ENCODE peak calls at places on chromosome 21, in four cellular contexts. G is HL-60, T is K562, P is GM12878. X is an unnamed sample.

GRCh38 chr21:37647781-37648180 is 268.5 kb downstream of the KCNJ6 start:
- DNase-seq in G (no peak), T (no peak), P (no peak), X (no peak)

GRCh38 chr21:42939581-42940413 is 14.4 kb upstream of the ERVH48-1 start:
- DNase-seq in G (peak), T (no peak), P (no peak), X (no peak)

GRCh38 chr21:44255519-44255981 is 6.1 kb downstream of the DNMT3L start:
- DNase-seq in G (no peak), T (no peak), P (no peak), X (no peak)

GRCh38 chr21:44364151-44365053 is 11.0 kb downstream of the TRPM2 start:
- DNase-seq in G (no peak), T (no peak), P (no peak), X (no peak)

GRCh38 chr21:38843379-38843778 is 37.6 kb downstream of the ETS2 start:
- DNase-seq in G (no peak), T (no peak), P (no peak), X (no peak)

GRCh38 chr21:43654806-43655489 is 4.3 kb downstream of the HSF2BP start:
- DNase-seq in G (no peak), T (no peak), P (no peak), X (no peak)

GRCh38 chr21:36696640-36697472 is 2.1 kb upstream of the SIM2 start:
- DNase-seq in G (no peak), T (no peak), P (no peak), X (peak)

GRCh38 chr21:25735895-25736597 is 1.3 kb downstream of the GABPA start:
- DNase-seq in G (no peak), T (no peak), P (no peak), X (no peak)

GRCh38 chr21:15221799-15222386 is 157.1 kb upstream of the NRIP1 start:
- DNase-seq in G (peak), T (no peak), P (no peak), X (no peak)

DNA sequence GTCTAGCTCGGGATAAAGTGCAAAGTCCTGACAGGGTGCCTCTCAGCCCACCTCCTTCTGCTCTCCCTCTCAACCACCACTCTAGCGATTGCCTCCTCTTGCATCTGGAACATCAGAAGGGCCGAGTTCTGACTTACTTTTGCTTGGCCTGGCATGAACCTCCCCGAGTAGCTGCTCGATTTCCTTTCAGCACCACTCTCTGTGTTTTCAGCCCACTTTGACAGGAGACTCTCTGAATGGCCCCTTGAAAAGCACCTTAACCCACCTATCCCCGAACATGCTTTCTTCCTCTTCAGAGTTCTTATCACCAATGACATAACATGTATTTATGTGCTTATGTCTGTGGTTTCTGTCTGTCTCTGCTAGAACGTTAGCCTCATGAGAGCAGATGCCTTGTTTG is 225.8 kb upstream of the RUNX1 start:
- DNase-seq in G (no peak), T (no peak), P (no peak), X (no peak)
- TF ChIP-seq SPI1 in G (no peak), T (no peak), P (no peak), X (no peak)

DNA sequence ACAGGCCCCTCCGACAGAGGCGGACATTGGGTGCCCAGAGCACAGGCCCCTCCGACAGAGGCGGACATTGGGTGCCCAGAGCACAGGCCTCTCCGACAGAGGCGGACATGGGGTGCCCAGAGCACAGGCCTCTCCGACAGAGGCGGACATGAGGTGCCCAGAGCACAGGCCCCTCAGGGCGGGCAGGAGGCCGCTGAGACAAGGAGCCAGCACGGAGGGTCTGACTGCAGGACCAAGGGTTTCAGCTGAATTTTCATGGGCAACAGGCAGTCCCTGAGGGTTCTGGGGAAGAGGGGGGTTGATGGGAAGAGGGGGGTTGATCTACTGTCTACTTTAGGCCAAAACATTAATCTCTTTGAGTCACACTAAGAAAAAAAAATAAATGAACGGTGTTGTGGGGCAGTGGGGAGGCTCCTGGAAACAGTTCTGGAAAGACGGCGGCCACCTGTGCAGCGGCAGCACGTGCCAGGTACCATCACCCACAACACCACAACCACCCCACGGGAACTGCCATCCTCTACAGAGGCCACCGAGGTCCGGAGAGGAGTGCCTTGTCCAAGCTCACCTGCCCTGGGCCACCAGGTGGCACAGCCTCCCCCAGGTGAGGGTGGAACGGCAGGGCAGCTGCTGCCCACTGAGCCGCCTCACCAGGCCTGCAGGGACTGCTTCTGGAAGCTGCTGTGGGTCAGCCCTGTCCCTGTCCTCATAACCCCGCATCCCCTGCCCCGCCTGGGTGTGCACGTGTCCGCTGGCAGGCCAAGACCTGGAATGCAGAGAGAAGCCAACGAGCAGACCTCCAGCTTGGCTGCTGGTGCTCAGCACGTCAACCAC is 20.5 kb downstream of the PRDM15 start:
- DNase-seq in G (no peak), T (no peak), P (no peak), X (no peak)
- TF ChIP-seq SPI1 in G (no peak), T (no peak), P (no peak), X (no peak)

GRCh38 chr21:31536138-31536537 is 123.4 kb upstream of the SOD1 start:
- DNase-seq in G (no peak), T (no peak), P (no peak), X (no peak)

GRCh38 chr21:31529406-31529805 is 130.1 kb upstream of the SOD1 start:
- DNase-seq in G (no peak), T (no peak), P (no peak), X (no peak)

GRCh38 chr21:31530364-31530763 is 129.1 kb upstream of the SOD1 start:
- DNase-seq in G (no peak), T (no peak), P (no peak), X (no peak)

GRCh38 chr21:31531967-31532366 is 127.5 kb upstream of the SOD1 start:
- DNase-seq in G (no peak), T (no peak), P (no peak), X (no peak)

GRCh38 chr21:31530918-31531705 is 128.4 kb upstream of the SOD1 start:
- DNase-seq in G (no peak), T (no peak), P (no peak), X (no peak)
- TF ChIP-seq SPI1 in G (no peak), T (no peak), P (no peak), X (no peak)

GRCh38 chr21:33384851-33385331 is 18.3 kb upstream of the IFNGR2 start:
- DNase-seq in G (no peak), T (no peak), P (no peak), X (no peak)
- TF ChIP-seq SPI1 in G (no peak), T (no peak), P (no peak), X (no peak)

GRCh38 chr21:45523411-45524101 is 18.7 kb downstream of the SLC19A1 start:
- DNase-seq in G (no peak), T (no peak), P (no peak), X (no peak)
- TF ChIP-seq SPI1 in G (no peak), T (no peak), P (no peak), X (no peak)

GRCh38 chr21:40200962-40201361 is 333.7 kb downstream of the PCP4 start:
- DNase-seq in G (no peak), T (no peak), P (no peak), X (no peak)

GRCh38 chr21:40208960-40209359 is 341.7 kb downstream of the PCP4 start:
- DNase-seq in G (no peak), T (no peak), P (no peak), X (no peak)

GRCh38 chr21:40208206-40208950 is 341.1 kb downstream of the PCP4 start:
- DNase-seq in G (no peak), T (no peak), P (no peak), X (no peak)

GRCh38 chr21:40210251-40210650 is 343.0 kb downstream of the PCP4 start:
- DNase-seq in G (no peak), T (no peak), P (no peak), X (no peak)

GRCh38 chr21:40204956-40205355 is 337.7 kb downstream of the PCP4 start:
- DNase-seq in G (no peak), T (no peak), P (no peak), X (no peak)
- TF ChIP-seq SPI1 in G (no peak), T (no peak), P (no peak), X (no peak)

GRCh38 chr21:29346281-29346680 is 47.6 kb downstream of the BACH1 start:
- DNase-seq in G (no peak), T (no peak), P (no peak), X (no peak)

GRCh38 chr21:29338256-29338655 is 39.5 kb downstream of the BACH1 start:
- DNase-seq in G (no peak), T (no peak), P (no peak), X (no peak)

GRCh38 chr21:29343517-29343916 is 44.8 kb downstream of the BACH1 start:
- DNase-seq in G (no peak), T (no peak), P (no peak), X (no peak)

GRCh38 chr21:29340228-29340627 is 41.5 kb downstream of the BACH1 start:
- DNase-seq in G (no peak), T (no peak), P (no peak), X (no peak)

GRCh38 chr21:29342394-29342957 is 43.8 kb downstream of the BACH1 start:
- DNase-seq in G (no peak), T (no peak), P (peak), X (no peak)
- TF ChIP-seq SPI1 in G (no peak), T (no peak), P (peak), X (peak)

DNA sequence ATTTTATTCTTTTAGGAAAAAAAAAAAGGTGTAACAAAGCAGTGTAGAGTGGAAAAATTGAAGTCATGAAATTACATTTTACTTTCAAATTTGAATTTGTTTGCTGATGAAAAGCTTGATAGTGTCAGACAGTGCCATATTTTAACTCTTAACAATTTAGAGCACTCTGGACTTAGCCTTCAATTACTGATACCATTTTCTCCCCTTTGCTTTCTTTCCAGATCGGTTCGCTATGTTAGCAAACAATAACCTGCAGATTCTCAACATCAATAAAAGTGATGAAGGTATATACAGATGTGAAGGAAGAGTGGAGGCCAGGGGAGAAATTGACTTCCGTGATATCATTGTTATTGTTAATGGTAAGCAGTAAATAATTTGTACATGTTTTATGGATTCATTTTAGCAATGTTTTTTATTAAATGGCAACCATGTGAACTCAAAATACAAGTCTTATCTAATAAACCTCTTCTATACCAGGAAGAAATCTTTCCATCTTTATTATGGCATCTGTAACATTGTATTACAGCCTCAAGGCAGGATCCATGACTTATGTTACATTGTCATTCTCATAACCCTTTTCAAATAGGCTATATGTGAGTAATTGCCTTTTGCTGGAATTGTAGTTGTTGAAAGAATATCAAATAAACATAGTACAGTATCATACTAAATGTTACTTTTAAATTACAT is 293.8 kb downstream of the NCAM2 start:
- DNase-seq in G (no peak), T (no peak), P (no peak), X (no peak)
- TF ChIP-seq SPI1 in G (no peak), T (no peak), P (no peak), X (no peak)

GRCh38 chr21:31442339-31442738 is 98.3 kb upstream of the TIAM1 start:
- DNase-seq in G (no peak), T (no peak), P (no peak), X (no peak)

GRCh38 chr21:31447477-31447876 is 103.4 kb upstream of the TIAM1 start:
- DNase-seq in G (no peak), T (no peak), P (no peak), X (no peak)

GRCh38 chr21:31449912-31450535 is 106.0 kb upstream of the TIAM1 start:
- DNase-seq in G (no peak), T (no peak), P (no peak), X (no peak)

GRCh38 chr21:31444061-31444460 is 100.0 kb upstream of the TIAM1 start:
- DNase-seq in G (no peak), T (no peak), P (no peak), X (no peak)

DNA sequence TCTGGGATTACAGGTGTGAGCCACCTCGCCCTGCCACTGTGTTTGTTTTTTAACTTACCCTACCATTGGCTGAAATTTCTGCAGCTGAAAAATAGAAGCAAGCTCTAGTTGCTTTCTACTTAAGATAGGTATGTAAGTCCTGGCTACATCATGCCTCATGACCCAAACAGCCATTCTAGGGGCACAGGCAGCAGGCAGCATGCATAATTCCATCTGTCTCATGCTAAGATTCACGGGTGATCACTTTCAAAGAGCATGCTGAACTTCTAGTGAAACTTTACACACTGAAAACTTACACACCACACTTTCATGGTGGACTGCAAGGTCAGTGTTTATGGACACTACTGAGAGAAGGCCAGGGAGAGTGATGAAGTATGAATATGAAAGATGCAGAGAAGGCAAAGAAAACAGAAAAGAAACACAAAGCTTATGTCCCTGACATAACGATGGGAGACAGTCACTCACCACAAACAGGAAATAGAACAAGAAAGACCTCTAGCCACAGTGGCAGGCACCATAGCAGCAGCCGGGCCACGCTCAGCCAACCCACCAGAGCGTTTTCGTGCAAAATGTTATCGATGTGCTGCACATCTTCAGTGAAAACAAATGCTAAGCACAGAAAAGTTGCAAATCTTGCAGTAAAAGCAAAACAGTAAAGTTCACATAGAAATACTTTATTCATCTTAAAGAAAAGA is 102.3 kb upstream of the TIAM1 start:
- DNase-seq in G (no peak), T (no peak), P (no peak), X (no peak)
- TF ChIP-seq SPI1 in G (no peak), T (no peak), P (no peak), X (no peak)

DNA sequence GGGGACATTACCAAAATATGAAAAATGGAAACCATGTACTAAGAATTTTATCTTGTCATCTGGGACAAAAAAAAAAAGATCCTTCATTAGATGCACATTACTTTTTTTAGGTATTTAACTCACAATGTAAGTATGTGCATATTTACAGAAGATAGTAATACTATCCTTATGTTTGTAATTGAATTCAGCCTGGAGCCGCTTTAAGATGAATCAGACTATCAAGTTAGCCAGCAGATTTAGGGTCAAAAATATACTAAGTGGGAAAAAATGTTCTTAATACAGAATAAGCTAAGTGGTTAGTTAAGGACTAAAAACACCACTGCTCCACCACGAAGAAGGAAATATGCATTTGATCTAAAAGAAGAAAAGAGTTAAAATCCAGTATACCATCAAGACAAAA is 49.1 kb downstream of the DSCAM start:
- DNase-seq in G (no peak), T (no peak), P (no peak), X (no peak)
- TF ChIP-seq SPI1 in G (no peak), T (no peak), P (no peak), X (no peak)

X was measured in GM12891.